ENCODE peak calls at places on chromosomes 1 and 21, in five cellular contexts. F is 8988T; Q is H54; G is stimulated activated CD4-positive, alpha-beta T cell treated with anti-CD3 and anti-CD28 coated beads, Interleukin-4, amount 100 ng/mL, for 48 hours; V is nucleus accumbens. S is an unnamed sample.
A peak's percentile ranks its signal among the peaks of the same experiment; 100 is the strongest.

GRCh38 chr1:206963119-206963712 is 7.0 kb downstream of the FCAMR start:
- DNase-seq in F (no peak), Q (no peak), G (no peak), V (no peak), S (no peak)

GRCh38 chr1:94974224-94974623 is 47.3 kb upstream of the CNN3 start:
- DNase-seq in F (no peak), Q (no peak), G (no peak), V (no peak), S (no peak)

GRCh38 chr1:51946300-51946699 is 44.2 kb downstream of the RAB3B start:
- DNase-seq in F (no peak), Q (no peak), G (no peak), V (no peak), S (no peak)

GRCh38 chr21:34790341-34790740 is 121.5 kb downstream of the CLIC6 start:
- DNase-seq in F (no peak), Q (no peak), G (no peak), V (no peak), S (no peak)

GRCh38 chr1:31523012-31523411 is 53.3 kb upstream of the TINAGL1 start:
- DNase-seq in F (no peak), Q (no peak), G (no peak), V (no peak), S (no peak)

GRCh38 chr21:22890656-22891055 is 1892.4 kb downstream of the NCAM2 start:
- DNase-seq in F (no peak), Q (no peak), G (no peak), V (no peak), S (no peak)

GRCh38 chr1:70874826-70875225 is 172.8 kb downstream of the PTGER3 start:
- DNase-seq in F (no peak), Q (no peak), G (no peak), V (no peak), S (no peak)

GRCh38 chr1:234745844-234746797 is 136.1 kb upstream of the IRF2BP2 start:
- DNase-seq in F (no peak), Q (no peak), G (no peak), V (peak; percentile 49), S (no peak)

GRCh38 chr1:9630331-9631081 is 21.0 kb upstream of the PIK3CD start:
- DNase-seq in F (no peak), Q (no peak), G (no peak), V (no peak), S (no peak)

GRCh38 chr1:67831850-67832513 is 1.3 kb downstream of the GNG12 start:
- DNase-seq in F (peak; percentile 43), Q (peak; percentile 67), G (no peak), V (peak; percentile 54), S (no peak)

GRCh38 chr1:30847358-30847972 is 61.1 kb downstream of the SDC3 start:
- DNase-seq in F (no peak), Q (peak; percentile 90), G (no peak), V (peak; percentile 82), S (no peak)

GRCh38 chr1:150162862-150163706 is 13.4 kb downstream of the PLEKHO1 start:
- DNase-seq in F (no peak), Q (peak; percentile 86), G (no peak), V (peak; percentile 82), S (no peak)

GRCh38 chr1:119285482-119285881 is 83.1 kb upstream of the HAO2 start:
- DNase-seq in F (no peak), Q (peak; percentile 8), G (no peak), V (no peak), S (no peak)

GRCh38 chr1:218570456-218570855 is 225.3 kb downstream of the TGFB2 start:
- DNase-seq in F (no peak), Q (no peak), G (no peak), V (no peak), S (no peak)

GRCh38 chr1:47725732-47726495 is 271.3 kb downstream of the TRABD2B start:
- DNase-seq in F (peak; percentile 74), Q (peak; percentile 79), G (peak; percentile 60), V (peak; percentile 43), S (peak; percentile 69)

GRCh38 chr1:108646661-108647269 is 14.1 kb downstream of the HENMT1 start:
- DNase-seq in F (no peak), Q (no peak), G (no peak), V (peak; percentile 69), S (no peak)

GRCh38 chr1:58746757-58747156 is 37.1 kb downstream of the JUN start:
- DNase-seq in F (no peak), Q (no peak), G (no peak), V (no peak), S (no peak)

GRCh38 chr1:18646776-18647410 is 16.2 kb downstream of the PAX7 start:
- DNase-seq in F (no peak), Q (no peak), G (no peak), V (no peak), S (no peak)

GRCh38 chr1:46133181-46133658 is 791 bp upstream of the PIK3R3 start:
- DNase-seq in F (peak; percentile 34), Q (peak; percentile 61), G (no peak), V (no peak), S (peak; percentile 41)

GRCh38 chr1:31447210-31447609 is 34.2 kb downstream of the SERINC2 start:
- DNase-seq in F (no peak), Q (no peak), G (no peak), V (no peak), S (no peak)

GRCh38 chr1:14977338-14977931 is 176.1 kb upstream of the TMEM51 start:
- DNase-seq in F (no peak), Q (no peak), G (no peak), V (no peak), S (no peak)

GRCh38 chr1:207017615-207018559 is 14.7 kb downstream of the C1orf116 start:
- DNase-seq in F (no peak), Q (no peak), G (no peak), V (no peak), S (no peak)

GRCh38 chr1:40313329-40313957 is 3.6 kb downstream of the COL9A2 start:
- DNase-seq in F (no peak), Q (no peak), G (no peak), V (no peak), S (no peak)

GRCh38 chr1:77636864-77637263 is 45.6 kb downstream of the ZZZ3 start:
- DNase-seq in F (no peak), Q (no peak), G (no peak), V (no peak), S (no peak)

S was measured in GM19239.